ENCODE peak calls at places on chromosomes 3 and 15, in nine cellular contexts. N is stimulated activated CD8-positive, alpha-beta memory T cell treated with anti-CD3 and anti-CD28 coated beads, Interleukin-7, amount 100 ng/mL, for 4 hours; Z is NCI-H510A treated with DMSO at 0.1 percent for 48 hours; D is occipital lobe; T is fibroblast of gingiva; C is Daoy; O is kidney glomerular epithelial cell; K is stomach; L is foreskin fibroblast. Y is an unnamed sample.

GRCh38 chr3:99128740-99129505 is 227.4 kb upstream of the DCBLD2 start:
- DNase-seq in N (no peak), Z (no peak), D (peak; percentile 2), T (peak; percentile 93), C (peak; percentile 92), O (peak; percentile 97), K (no peak), L (peak; percentile 93), Y (no peak)

GRCh38 chr3:97810779-97811390 is 10.9 kb upstream of the CRYBG3 start:
- DNase-seq in N (no peak), Z (no peak), D (no peak), T (no peak), C (no peak), O (no peak), K (no peak), L (peak; percentile 53), Y (no peak)

GRCh38 chr3:32951410-32951811 is at the start of gene CCR4:
- DNase-seq in N (no peak), Z (no peak), D (no peak), T (no peak), C (no peak), O (no peak), K (no peak), L (no peak), Y (peak; percentile 36)

GRCh38 chr3:69558912-69559311 is 173.0 kb upstream of the FRMD4B start:
- DNase-seq in N (no peak), Z (no peak), D (no peak), T (peak; percentile 94), C (no peak), O (no peak), K (no peak), L (peak; percentile 26), Y (no peak)

GRCh38 chr3:60101628-60102027 is 1051.8 kb upstream of the CFAP20DC start:
- DNase-seq in N (no peak), Z (no peak), D (no peak), T (no peak), C (no peak), O (no peak), K (peak; percentile 34), L (no peak), Y (no peak)

GRCh38 chr3:183260167-183260904 is 7.3 kb downstream of the B3GNT5 start:
- DNase-seq in N (no peak), Z (no peak), D (no peak), T (peak; percentile 83), C (no peak), O (no peak), K (no peak), L (peak; percentile 20), Y (no peak)

GRCh38 chr15:76939715-76940114 is 8.2 kb downstream of the RCN2 start:
- DNase-seq in N (no peak), Z (no peak), D (no peak), T (no peak), C (no peak), O (peak; percentile 19), K (no peak), L (peak; percentile 15), Y (no peak)

GRCh38 chr15:89756897-89757296 is 5.8 kb upstream of the MESP1 start:
- DNase-seq in N (no peak), Z (no peak), D (no peak), T (no peak), C (no peak), O (no peak), K (peak; percentile 60), L (no peak), Y (no peak)

GRCh38 chr3:161700998-161701397 is 204.4 kb downstream of the OTOL1 start:
- DNase-seq in N (no peak), Z (peak; percentile 47), D (no peak), T (no peak), C (no peak), O (no peak), K (no peak), L (no peak), Y (no peak)

GRCh38 chr3:170634663-170635096 is 48.8 kb upstream of the SLC7A14 start:
- DNase-seq in N (no peak), Z (no peak), D (no peak), T (no peak), C (no peak), O (no peak), K (no peak), L (no peak), Y (no peak)

GRCh38 chr3:194587438-194587931 is 45.7 kb downstream of the TMEM44 start:
- DNase-seq in N (no peak), Z (no peak), D (peak; percentile 5), T (peak; percentile 61), C (peak; percentile 58), O (no peak), K (no peak), L (peak; percentile 50), Y (no peak)